ENCODE peak calls at places on chromosome 4, in nine cellular contexts. P is stimulated activated CD4-positive, alpha-beta T cell treated with anti-CD3 and anti-CD28 coated beads, Interleukin-2, amount 100 ng/mL, for 24 hours; F is NCI-H1048; X is skeletal muscle cell; V is heart left ventricle; T is A673; L is NCI-H1436; H is T-helper 2 cell; Y is neuronal stem cell. A is an unnamed sample.

GRCh38 chr4:158996669-158997074 is 106.2 kb upstream of the RAPGEF2 start:
- DNase-seq in P (no peak), F (no peak), X (peak), V (no peak), T (peak), L (no peak), H (no peak), Y (no peak), A (no peak)

GRCh38 chr4:52932586-52933482 is 70.7 kb downstream of the RASL11B start:
- DNase-seq in P (no peak), F (no peak), X (peak), V (no peak), T (no peak), L (no peak), H (no peak), Y (no peak), A (no peak)

GRCh38 chr4:184596617-184597185 is 52.5 kb downstream of the CASP3 start:
- DNase-seq in P (no peak), F (no peak), X (no peak), V (no peak), T (no peak), L (no peak), H (no peak), Y (no peak), A (no peak)

GRCh38 chr4:108744307-108744706 is 18.5 kb downstream of the ETNPPL start:
- DNase-seq in P (no peak), F (no peak), X (no peak), V (no peak), T (no peak), L (no peak), H (no peak), Y (no peak), A (no peak)

GRCh38 chr4:20017035-20017434 is 234.7 kb upstream of the SLIT2 start:
- DNase-seq in P (no peak), F (no peak), X (no peak), V (no peak), T (no peak), L (no peak), H (no peak), Y (no peak), A (no peak)

GRCh38 chr4:4853371-4853823 is 6.1 kb upstream of the MSX1 start:
- DNase-seq in P (no peak), F (no peak), X (no peak), V (peak), T (no peak), L (no peak), H (no peak), Y (no peak), A (no peak)

GRCh38 chr4:40202474-40202873 is 5.6 kb downstream of the RHOH start:
- DNase-seq in P (no peak), F (no peak), X (no peak), V (no peak), T (no peak), L (no peak), H (no peak), Y (no peak), A (no peak)

GRCh38 chr4:52837716-52838558 is 24.2 kb upstream of the RASL11B start:
- DNase-seq in P (no peak), F (no peak), X (no peak), V (no peak), T (no peak), L (no peak), H (no peak), Y (no peak), A (no peak)

GRCh38 chr4:74223801-74224200 is 65.9 kb downstream of the MTHFD2L start:
- DNase-seq in P (no peak), F (no peak), X (peak), V (no peak), T (peak), L (no peak), H (no peak), Y (no peak), A (no peak)

GRCh38 chr4:1593038-1593417 is 91.1 kb downstream of the FAM53A start:
- DNase-seq in P (no peak), F (no peak), X (no peak), V (peak), T (no peak), L (no peak), H (peak), Y (no peak), A (no peak)

GRCh38 chr4:144582975-144583374 is 63.0 kb upstream of the HHIP start:
- DNase-seq in P (no peak), F (no peak), X (no peak), V (no peak), T (no peak), L (no peak), H (no peak), Y (no peak), A (no peak)

GRCh38 chr4:125787707-125788106 is 473.0 kb downstream of the FAT4 start:
- DNase-seq in P (no peak), F (no peak), X (no peak), V (no peak), T (no peak), L (no peak), H (no peak), Y (no peak), A (no peak)

GRCh38 chr4:23878912-23879732 is 10.7 kb downstream of the PPARGC1A start:
- DNase-seq in P (no peak), F (no peak), X (no peak), V (no peak), T (no peak), L (no peak), H (no peak), Y (no peak), A (no peak)

GRCh38 chr4:98663226-98664006 is 5.0 kb upstream of the TSPAN5 start:
- DNase-seq in P (peak), F (no peak), X (no peak), V (peak), T (no peak), L (no peak), H (peak), Y (no peak), A (no peak)

GRCh38 chr4:139331185-139331584 is 28.9 kb upstream of the NDUFC1 start:
- DNase-seq in P (no peak), F (no peak), X (no peak), V (no peak), T (no peak), L (no peak), H (no peak), Y (no peak), A (no peak)

GRCh38 chr4:121697626-121698025 is 846 bp upstream of the ANXA5 start:
- DNase-seq in P (no peak), F (no peak), X (no peak), V (no peak), T (no peak), L (no peak), H (no peak), Y (no peak), A (no peak)

GRCh38 chr4:173935622-173936405 is 347.7 kb downstream of the FBXO8 start:
- DNase-seq in P (no peak), F (no peak), X (peak), V (no peak), T (no peak), L (no peak), H (no peak), Y (no peak), A (no peak)

GRCh38 chr4:18566970-18567799 is 545.6 kb upstream of the LCORL start:
- DNase-seq in P (no peak), F (no peak), X (no peak), V (no peak), T (no peak), L (no peak), H (no peak), Y (no peak), A (no peak)

GRCh38 chr4:155999743-156000142 is 46.1 kb upstream of the CTSO start:
- DNase-seq in P (no peak), F (no peak), X (no peak), V (peak), T (peak), L (no peak), H (no peak), Y (peak), A (no peak)

GRCh38 chr4:76639292-76639691 is 204.3 kb downstream of the SHROOM3 start:
- DNase-seq in P (no peak), F (no peak), X (no peak), V (no peak), T (no peak), L (no peak), H (no peak), Y (no peak), A (no peak)

A was measured in NCI-H774.